ENCODE peak calls at places on chromosomes 5 and 9, in eight cellular contexts. One of them, this sample, is unnamed. For H3K9me2 and H3K4me1, the result is how much of the 10 kb centered on the place peaks cover.

GRCh38 chr5:59020611-59021285 is 437.9 kb downstream of the RAB3C start:
- DNase-seq in PC-3: peak
- DNase-seq in MM.1S: no peak
- DNase-seq in PC-9: no peak
- DNase-seq in GM23338: peak
- DNase-seq in GM23248: no peak
- DNase-seq in HCT116: no peak
- DNase-seq in hepatocyte: peak
- DNase-seq in this sample: no peak

GRCh38 chr9:21402387-21403247 is 6.3 kb upstream of the IFNA8 start:
- DNase-seq in PC-3: no peak
- DNase-seq in MM.1S: no peak
- DNase-seq in PC-9: no peak
- DNase-seq in GM23338: peak
- DNase-seq in GM23248: peak
- DNase-seq in HCT116: no peak
- DNase-seq in hepatocyte: peak
- DNase-seq in this sample: no peak

GRCh38 chr5:141864371-141865370 is 13.5 kb downstream of the PCDH1 start:
- DNase-seq in PC-3: no peak
- DNase-seq in MM.1S: peak
- DNase-seq in PC-9: no peak
- DNase-seq in GM23338: no peak
- DNase-seq in GM23248: no peak
- DNase-seq in HCT116: no peak
- DNase-seq in hepatocyte: no peak
- DNase-seq in this sample: no peak

GRCh38 chr5:180469586-180469865 is 24.7 kb upstream of the CNOT6 start:
- DNase-seq in PC-3: no peak
- DNase-seq in MM.1S: no peak
- DNase-seq in PC-9: no peak
- DNase-seq in GM23338: no peak
- DNase-seq in GM23248: no peak
- DNase-seq in HCT116: no peak
- DNase-seq in hepatocyte: no peak
- DNase-seq in this sample: no peak

GRCh38 chr5:42059291-42059690 is 134.2 kb downstream of the FBXO4 start:
- DNase-seq in PC-3: peak
- DNase-seq in MM.1S: no peak
- DNase-seq in PC-9: peak
- DNase-seq in GM23338: no peak
- DNase-seq in GM23248: peak
- DNase-seq in HCT116: no peak
- DNase-seq in hepatocyte: no peak
- DNase-seq in this sample: no peak

GRCh38 chr5:36876389-36876964 is at the start of gene NIPBL:
- DNase-seq in PC-3: peak
- DNase-seq in MM.1S: peak
- DNase-seq in PC-9: peak
- DNase-seq in GM23338: peak
- DNase-seq in GM23248: peak
- DNase-seq in HCT116: peak
- DNase-seq in hepatocyte: peak
- DNase-seq in this sample: peak

GRCh38 chr5:153425914-153426313 is 64.6 kb upstream of the GRIA1 start:
- DNase-seq in PC-3: no peak
- DNase-seq in MM.1S: no peak
- DNase-seq in PC-9: no peak
- DNase-seq in GM23338: peak
- DNase-seq in GM23248: no peak
- DNase-seq in HCT116: peak
- DNase-seq in hepatocyte: no peak
- DNase-seq in this sample: peak

GRCh38 chr5:94700592-94700991 is 82.1 kb downstream of the SLF1 start:
- DNase-seq in PC-3: no peak
- DNase-seq in MM.1S: no peak
- DNase-seq in PC-9: no peak
- DNase-seq in GM23338: no peak
- DNase-seq in GM23248: no peak
- DNase-seq in HCT116: no peak
- DNase-seq in hepatocyte: no peak
- DNase-seq in this sample: no peak

GRCh38 chr9:26292943-26293342 is 599.7 kb downstream of the CAAP1 start:
- DNase-seq in PC-3: peak
- DNase-seq in MM.1S: no peak
- DNase-seq in PC-9: peak
- DNase-seq in GM23338: no peak
- DNase-seq in GM23248: peak
- DNase-seq in HCT116: no peak
- DNase-seq in hepatocyte: no peak
- DNase-seq in this sample: no peak

GRCh38 chr5:2739360-2740050 is 12.0 kb downstream of the IRX2 start:
- DNase-seq in PC-3: no peak
- DNase-seq in MM.1S: no peak
- DNase-seq in PC-9: no peak
- DNase-seq in GM23338: peak
- DNase-seq in GM23248: peak
- DNase-seq in HCT116: no peak
- DNase-seq in hepatocyte: peak
- DNase-seq in this sample: no peak

GRCh38 chr5:107277485-107278040 is 393.2 kb downstream of the EFNA5 start:
- DNase-seq in PC-3: no peak
- DNase-seq in MM.1S: no peak
- DNase-seq in PC-9: no peak
- DNase-seq in GM23338: no peak
- DNase-seq in GM23248: no peak
- DNase-seq in HCT116: no peak
- DNase-seq in hepatocyte: no peak
- DNase-seq in this sample: no peak

GRCh38 chr5:125196479-125197183 is 450.2 kb upstream of the ZNF608 start:
- DNase-seq in PC-3: no peak
- DNase-seq in MM.1S: no peak
- DNase-seq in PC-9: no peak
- DNase-seq in GM23338: no peak
- DNase-seq in GM23248: no peak
- DNase-seq in HCT116: no peak
- DNase-seq in hepatocyte: no peak
- DNase-seq in this sample: no peak

GRCh38 chr5:130425405-130425804 is 521.1 kb downstream of the CHSY3 start:
- DNase-seq in PC-3: no peak
- DNase-seq in MM.1S: no peak
- DNase-seq in PC-9: no peak
- DNase-seq in GM23338: no peak
- DNase-seq in GM23248: no peak
- DNase-seq in HCT116: no peak
- DNase-seq in hepatocyte: peak
- DNase-seq in this sample: no peak

GRCh38 chr5:174610968-174611367 is 113.4 kb upstream of the MSX2 start:
- DNase-seq in PC-3: peak
- DNase-seq in MM.1S: no peak
- DNase-seq in PC-9: peak
- DNase-seq in GM23338: no peak
- DNase-seq in GM23248: peak
- DNase-seq in HCT116: no peak
- DNase-seq in hepatocyte: peak
- DNase-seq in this sample: no peak

GRCh38 chr9:76651114-76651697 is 113.0 kb upstream of the PCA3 start:
- DNase-seq in PC-3: no peak
- DNase-seq in MM.1S: peak
- DNase-seq in PC-9: no peak
- DNase-seq in GM23338: no peak
- DNase-seq in GM23248: no peak
- DNase-seq in HCT116: no peak
- DNase-seq in hepatocyte: no peak
- DNase-seq in this sample: no peak

GRCh38 chr5:134989291-134989830 is 21.7 kb downstream of the CATSPER3 start:
- DNase-seq in PC-3: no peak
- DNase-seq in MM.1S: no peak
- DNase-seq in PC-9: no peak
- DNase-seq in GM23338: no peak
- DNase-seq in GM23248: peak
- DNase-seq in HCT116: no peak
- DNase-seq in hepatocyte: no peak
- DNase-seq in this sample: no peak

GRCh38 chr9:127523312-127523851 is 72.1 kb downstream of the LRSAM1 start:
- DNase-seq in PC-3: peak
- DNase-seq in MM.1S: no peak
- DNase-seq in PC-9: no peak
- DNase-seq in GM23338: peak
- DNase-seq in GM23248: peak
- DNase-seq in HCT116: peak
- DNase-seq in hepatocyte: no peak
- DNase-seq in this sample: peak

GRCh38 chr5:61768692-61769281 is 436.7 kb downstream of the ZSWIM6 start:
- DNase-seq in PC-3: peak
- DNase-seq in MM.1S: peak
- DNase-seq in PC-9: no peak
- DNase-seq in GM23338: peak
- DNase-seq in GM23248: peak
- DNase-seq in HCT116: peak
- DNase-seq in hepatocyte: peak
- DNase-seq in this sample: peak

GRCh38 chr9:98958271-98958989 is 14.7 kb downstream of the COL15A1 start:
- DNase-seq in PC-3: no peak
- DNase-seq in MM.1S: no peak
- DNase-seq in PC-9: no peak
- DNase-seq in GM23338: no peak
- DNase-seq in GM23248: peak
- DNase-seq in HCT116: no peak
- DNase-seq in hepatocyte: peak
- DNase-seq in this sample: no peak

GRCh38 chr9:137621131-137621757 is 2.4 kb downstream of the EHMT1 start:
- DNase-seq in PC-3: peak
- DNase-seq in MM.1S: peak
- DNase-seq in PC-9: no peak
- DNase-seq in GM23338: peak
- DNase-seq in GM23248: peak
- DNase-seq in HCT116: no peak
- DNase-seq in hepatocyte: no peak
- DNase-seq in this sample: peak

GRCh38 chr5:141825836-141826560 is 52.2 kb downstream of the PCDH1 start:
- DNase-seq in PC-3: peak
- DNase-seq in MM.1S: peak
- DNase-seq in PC-9: no peak
- DNase-seq in GM23338: peak
- DNase-seq in GM23248: peak
- DNase-seq in HCT116: no peak
- DNase-seq in hepatocyte: no peak
- DNase-seq in this sample: peak

GRCh38 chr9:72140582-72140981 is 8.7 kb upstream of the GDA start:
- DNase-seq in PC-3: peak
- DNase-seq in MM.1S: no peak
- DNase-seq in PC-9: peak
- DNase-seq in GM23338: no peak
- DNase-seq in GM23248: no peak
- DNase-seq in HCT116: no peak
- DNase-seq in hepatocyte: no peak
- DNase-seq in this sample: no peak

GRCh38 chr5:115773010-115773580 is 43.4 kb downstream of the CDO1 start:
- DNase-seq in PC-3: no peak
- DNase-seq in MM.1S: no peak
- DNase-seq in PC-9: no peak
- DNase-seq in GM23338: peak
- DNase-seq in GM23248: no peak
- DNase-seq in HCT116: no peak
- DNase-seq in hepatocyte: no peak
- DNase-seq in this sample: no peak

GRCh38 chr5:154740957-154741356 is 14.2 kb upstream of the LARP1 start:
- DNase-seq in PC-3: no peak
- DNase-seq in MM.1S: no peak
- DNase-seq in PC-9: no peak
- DNase-seq in GM23338: no peak
- DNase-seq in GM23248: peak
- DNase-seq in HCT116: no peak
- DNase-seq in hepatocyte: no peak
- DNase-seq in this sample: no peak
- H3K9me2 ChIP-seq in PC-3: under half
- H3K9me2 ChIP-seq in MM.1S: under half
- H3K9me2 ChIP-seq in PC-9: under half
- H3K9me2 ChIP-seq in GM23338: under half
- H3K9me2 ChIP-seq in GM23248: under half
- H3K9me2 ChIP-seq in HCT116: under half
- H3K9me2 ChIP-seq in hepatocyte: under half
- H3K9me2 ChIP-seq in this sample: under half

GRCh38 chr9:132645711-132646110 is 24.1 kb downstream of the DDX31 start:
- DNase-seq in PC-3: no peak
- DNase-seq in MM.1S: no peak
- DNase-seq in PC-9: no peak
- DNase-seq in GM23338: no peak
- DNase-seq in GM23248: no peak
- DNase-seq in HCT116: no peak
- DNase-seq in hepatocyte: no peak
- DNase-seq in this sample: no peak
- H3K4me1 ChIP-seq in PC-3: under half
- H3K4me1 ChIP-seq in MM.1S: under half
- H3K4me1 ChIP-seq in PC-9: under half
- H3K4me1 ChIP-seq in GM23338: under half
- H3K4me1 ChIP-seq in GM23248: under half
- H3K4me1 ChIP-seq in HCT116: under half
- H3K4me1 ChIP-seq in hepatocyte: under half
- H3K4me1 ChIP-seq in this sample: under half

DNA sequence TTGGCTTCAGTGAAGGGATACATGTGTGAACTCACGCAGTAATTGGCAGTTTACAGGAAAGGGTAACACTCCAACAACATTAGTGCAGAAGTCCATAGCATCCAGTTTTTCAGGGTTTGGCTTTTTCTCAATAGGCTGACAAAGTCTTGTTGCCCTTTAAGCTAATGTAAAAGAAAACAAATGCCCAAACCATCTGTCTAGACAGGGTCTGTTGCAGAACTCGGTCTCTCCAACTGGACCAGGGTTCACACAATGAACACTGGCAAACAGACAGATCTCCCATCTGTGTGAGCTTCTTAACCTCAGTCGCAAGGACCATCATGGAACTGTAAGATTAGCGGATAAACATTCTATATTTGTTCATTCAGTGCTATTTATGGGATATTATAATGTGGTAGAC is 183.8 kb downstream of the GOLPH3 start:
- DNase-seq in PC-3: no peak
- DNase-seq in MM.1S: no peak
- DNase-seq in PC-9: no peak
- DNase-seq in GM23338: no peak
- DNase-seq in GM23248: no peak
- DNase-seq in HCT116: no peak
- DNase-seq in hepatocyte: no peak
- DNase-seq in this sample: no peak
- H3K9me2 ChIP-seq in PC-3: under half
- H3K9me2 ChIP-seq in MM.1S: under half
- H3K9me2 ChIP-seq in PC-9: under half
- H3K9me2 ChIP-seq in GM23338: under half
- H3K9me2 ChIP-seq in GM23248: under half
- H3K9me2 ChIP-seq in HCT116: under half
- H3K9me2 ChIP-seq in hepatocyte: under half
- H3K9me2 ChIP-seq in this sample: under half

DNA sequence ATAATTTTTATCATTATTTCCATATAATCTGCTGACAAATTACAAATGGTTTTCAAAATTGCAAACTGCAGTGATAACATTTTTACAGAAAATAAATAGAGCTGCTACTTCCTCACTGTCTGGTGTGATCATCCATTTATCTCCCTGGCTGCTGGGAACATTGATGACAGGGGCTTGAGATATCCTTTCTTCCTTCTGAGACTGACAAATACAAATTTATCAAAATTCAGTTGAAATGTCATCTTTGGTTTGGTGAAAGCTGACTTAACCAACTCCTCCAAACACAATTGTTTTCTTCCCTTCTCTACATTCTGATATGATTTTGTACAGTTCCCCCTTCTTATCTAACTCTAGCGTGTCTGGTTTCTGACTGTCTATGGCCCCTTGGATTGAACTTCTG is 611.8 kb upstream of the KLF4 start:
- DNase-seq in PC-3: no peak
- DNase-seq in MM.1S: no peak
- DNase-seq in PC-9: no peak
- DNase-seq in GM23338: no peak
- DNase-seq in GM23248: no peak
- DNase-seq in HCT116: no peak
- DNase-seq in hepatocyte: no peak
- DNase-seq in this sample: no peak
- H3K4me1 ChIP-seq in PC-3: under half
- H3K4me1 ChIP-seq in MM.1S: under half
- H3K4me1 ChIP-seq in PC-9: under half
- H3K4me1 ChIP-seq in GM23338: under half
- H3K4me1 ChIP-seq in GM23248: under half
- H3K4me1 ChIP-seq in HCT116: under half
- H3K4me1 ChIP-seq in hepatocyte: under half
- H3K4me1 ChIP-seq in this sample: under half